ENCODE peak calls at places on chromosome 16, in seven cellular contexts. G is upper lobe of right lung, C is astrocyte of the spinal cord, J is psoas muscle, L is fibroblast of lung, P is NB4, H is vagina. M is an unnamed sample.

GRCh38 chr16:49458656-49459445 is 85.2 kb downstream of the C16orf78 start:
- DNase-seq in G (peak), C (no peak), J (no peak), L (no peak), P (no peak), H (peak), M (no peak)

GRCh38 chr16:78563905-78564304 is 464.5 kb downstream of the WWOX start:
- DNase-seq in G (no peak), C (no peak), J (no peak), L (peak), P (no peak), H (no peak), M (no peak)

GRCh38 chr16:53433930-53434435 is 288 bp upstream of the RBL2 start:
- DNase-seq in G (no peak), C (no peak), J (no peak), L (peak), P (no peak), H (no peak), M (peak)

GRCh38 chr16:76579277-76579676 is 302.1 kb downstream of the CNTNAP4 start:
- DNase-seq in G (no peak), C (no peak), J (no peak), L (no peak), P (peak), H (no peak), M (no peak)

GRCh38 chr16:49598386-49599170 is 225.0 kb downstream of the C16orf78 start:
- DNase-seq in G (peak), C (no peak), J (no peak), L (no peak), P (no peak), H (peak), M (no peak)

GRCh38 chr16:82412770-82413169 is 214.0 kb upstream of the CDH13 start:
- DNase-seq in G (no peak), C (no peak), J (no peak), L (no peak), P (no peak), H (no peak), M (no peak)

GRCh38 chr16:12002447-12003006 is 26.0 kb downstream of the SNX29 start:
- DNase-seq in G (no peak), C (peak), J (no peak), L (peak), P (no peak), H (no peak), M (peak)

GRCh38 chr16:86513471-86514277 is 3.3 kb downstream of the FOXF1 start:
- DNase-seq in G (no peak), C (no peak), J (no peak), L (no peak), P (no peak), H (no peak), M (no peak)

GRCh38 chr16:5314377-5314776 is 216.8 kb upstream of the EEF2KMT start:
- DNase-seq in G (no peak), C (no peak), J (no peak), L (no peak), P (no peak), H (no peak), M (no peak)

GRCh38 chr16:22189473-22190168 is 16.5 kb upstream of the EEF2K start:
- DNase-seq in G (peak), C (peak), J (peak), L (peak), P (no peak), H (no peak), M (peak)

GRCh38 chr16:14436410-14436955 is 193.6 kb downstream of the PARN start:
- DNase-seq in G (no peak), C (peak), J (peak), L (no peak), P (no peak), H (no peak), M (no peak)
- H3K4me3 ChIP-seq in G (no peak), C (no peak), J (peak), L (no peak), P (no peak), H (no peak), M (no peak)

DNA sequence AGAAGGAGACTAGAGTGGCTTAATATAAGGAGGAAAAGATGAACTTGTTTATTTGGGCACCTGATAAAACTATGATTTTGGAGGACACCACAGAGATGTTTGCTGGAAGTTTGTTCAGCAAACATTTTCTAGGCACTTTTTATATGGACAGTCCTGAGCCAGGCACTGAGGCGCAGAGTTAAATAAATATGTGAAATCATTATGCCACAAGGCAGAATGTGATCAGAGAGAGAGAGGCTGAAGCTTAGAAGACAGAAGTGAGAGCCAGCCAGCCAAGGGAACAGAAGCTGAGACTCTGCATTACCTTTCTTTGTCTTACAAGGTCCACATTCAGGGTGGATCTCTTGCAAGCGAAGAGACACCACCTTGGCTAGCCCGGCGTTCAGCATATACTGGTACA is 21.4 kb downstream of the GTF3C1 start:
- DNase-seq in G (no peak), C (no peak), J (no peak), L (no peak), P (no peak), H (no peak), M (no peak)
- TF ChIP-seq CTCF in G (no peak), C (no peak), J (no peak), L (no peak), P (no peak), H (no peak), M (no peak)

GRCh38 chr16:1159973-1160772 is 7.3 kb downstream of the CACNA1H start:
- DNase-seq in G (no peak), C (no peak), J (peak), L (no peak), P (no peak), H (no peak), M (no peak)
- H3K4me3 ChIP-seq in G (no peak), C (no peak), J (peak), L (no peak), P (no peak), H (no peak), M (no peak)

GRCh38 chr16:1933097-1933661 is 9.8 kb downstream of the MSRB1 start:
- DNase-seq in G (peak), C (no peak), J (no peak), L (no peak), P (no peak), H (no peak), M (no peak)
- TF ChIP-seq CTCF in G (no peak), C (no peak), J (no peak), L (no peak), P (no peak), H (no peak), M (no peak)